ENCODE peak calls at places on chromosomes 3 and 15, in nine cellular contexts. C is ecto neural progenitor cell; R is AML-193; X is activated CD8-positive, alpha-beta memory T cell treated with anti-CD3 and anti-CD28 coated beads for 1 hour; V is MCF 10A; E is stimulated activated effector memory CD8-positive, alpha-beta T cell treated with anti-CD3 and anti-CD28 coated beads, Interleukin-12 subunit alpha, Interleukin-12 subunit beta, amount 100 ng/mL, for 72 hours; J is AG09309; M is occipital lobe; B is left ventricle myocardium inferior. D is an unnamed sample.

GRCh38 chr3:30770387-30770786 is 124.1 kb downstream of the GADL1 start:
- DNase-seq in C (no peak), R (no peak), X (no peak), V (peak; percentile 84), E (no peak), J (peak; percentile 59), M (no peak), B (no peak), D (peak; percentile 68)

GRCh38 chr3:58647661-58648141 is 18.9 kb downstream of the FAM3D start:
- DNase-seq in C (no peak), R (no peak), X (no peak), V (no peak), E (no peak), J (no peak), M (no peak), B (no peak), D (no peak)

GRCh38 chr3:18853269-18853668 is 295.0 kb upstream of the KCNH8 start:
- DNase-seq in C (no peak), R (no peak), X (no peak), V (no peak), E (no peak), J (no peak), M (no peak), B (no peak), D (no peak)

GRCh38 chr15:39594056-39594763 is 13.3 kb downstream of the THBS1 start:
- DNase-seq in C (no peak), R (no peak), X (no peak), V (no peak), E (no peak), J (peak; percentile 57), M (no peak), B (no peak), D (no peak)

GRCh38 chr3:178856804-178857203 is 214.8 kb downstream of the ZMAT3 start:
- DNase-seq in C (no peak), R (no peak), X (no peak), V (peak; percentile 14), E (no peak), J (no peak), M (no peak), B (no peak), D (no peak)

GRCh38 chr3:40745381-40746106 is 220.8 kb downstream of the ZNF621 start:
- DNase-seq in C (no peak), R (no peak), X (no peak), V (no peak), E (no peak), J (no peak), M (no peak), B (no peak), D (no peak)

GRCh38 chr15:90677807-90678790 is 39.0 kb upstream of the BLM start:
- DNase-seq in C (no peak), R (no peak), X (no peak), V (no peak), E (no peak), J (no peak), M (no peak), B (no peak), D (no peak)

GRCh38 chr3:107525101-107525953 is 2.6 kb downstream of the BBX start:
- DNase-seq in C (peak; percentile 60), R (peak; percentile 56), X (no peak), V (peak; percentile 39), E (peak; percentile 13), J (no peak), M (no peak), B (peak; percentile 41), D (no peak)

GRCh38 chr3:9216736-9217135 is 32.7 kb downstream of the SRGAP3 start:
- DNase-seq in C (no peak), R (no peak), X (no peak), V (no peak), E (no peak), J (peak; percentile 31), M (no peak), B (no peak), D (no peak)

D was measured in astrocyte of the cerebellum.